ENCODE peak calls at places on chromosomes 3 and 15, in nine cellular contexts. One of them, this sample, is unnamed.

GRCh38 chr3:9770276-9770812 is 597 bp upstream of the CAMK1 start:
- DNase-seq in breast epithelium: peak; percentile 77
- DNase-seq in IMR-90: no peak
- DNase-seq in lung: peak; percentile 86
- DNase-seq in spleen: no peak
- DNase-seq in mesendoderm: no peak
- DNase-seq in LNCaP clone FGC: peak; percentile 69
- DNase-seq in Karpas-422: no peak
- DNase-seq in heart right ventricle: peak; percentile 92
- DNase-seq in this sample: peak; percentile 98

GRCh38 chr15:93982226-93982641 is 249.1 kb upstream of the MCTP2 start:
- DNase-seq in breast epithelium: no peak
- DNase-seq in IMR-90: no peak
- DNase-seq in lung: no peak
- DNase-seq in spleen: no peak
- DNase-seq in mesendoderm: no peak
- DNase-seq in LNCaP clone FGC: no peak
- DNase-seq in Karpas-422: no peak
- DNase-seq in heart right ventricle: peak; percentile 25
- DNase-seq in this sample: no peak

GRCh38 chr3:169891886-169892285 is 19.5 kb upstream of the SAMD7 start:
- DNase-seq in breast epithelium: no peak
- DNase-seq in IMR-90: no peak
- DNase-seq in lung: no peak
- DNase-seq in spleen: no peak
- DNase-seq in mesendoderm: no peak
- DNase-seq in LNCaP clone FGC: no peak
- DNase-seq in Karpas-422: no peak
- DNase-seq in heart right ventricle: no peak
- DNase-seq in this sample: no peak

GRCh38 chr15:81880314-81880713 is 165.5 kb downstream of the MEX3B start:
- DNase-seq in breast epithelium: no peak
- DNase-seq in IMR-90: no peak
- DNase-seq in lung: no peak
- DNase-seq in spleen: no peak
- DNase-seq in mesendoderm: no peak
- DNase-seq in LNCaP clone FGC: no peak
- DNase-seq in Karpas-422: peak; percentile 63
- DNase-seq in heart right ventricle: no peak
- DNase-seq in this sample: no peak

GRCh38 chr15:26294062-26294689 is 431.0 kb upstream of the ATP10A start:
- DNase-seq in breast epithelium: no peak
- DNase-seq in IMR-90: no peak
- DNase-seq in lung: no peak
- DNase-seq in spleen: no peak
- DNase-seq in mesendoderm: peak; percentile 85
- DNase-seq in LNCaP clone FGC: no peak
- DNase-seq in Karpas-422: no peak
- DNase-seq in heart right ventricle: peak; percentile 19
- DNase-seq in this sample: no peak

GRCh38 chr3:185929192-185930151 is 8.3 kb downstream of the TRA2B start:
- DNase-seq in breast epithelium: no peak
- DNase-seq in IMR-90: peak; percentile 61
- DNase-seq in lung: no peak
- DNase-seq in spleen: no peak
- DNase-seq in mesendoderm: peak; percentile 31
- DNase-seq in LNCaP clone FGC: no peak
- DNase-seq in Karpas-422: peak; percentile 41
- DNase-seq in heart right ventricle: no peak
- DNase-seq in this sample: no peak

GRCh38 chr3:195238626-195239118 is 32.3 kb downstream of the XXYLT1 start:
- DNase-seq in breast epithelium: peak; percentile 27
- DNase-seq in IMR-90: peak; percentile 50
- DNase-seq in lung: peak; percentile 32
- DNase-seq in spleen: peak; percentile 63
- DNase-seq in mesendoderm: no peak
- DNase-seq in LNCaP clone FGC: no peak
- DNase-seq in Karpas-422: no peak
- DNase-seq in heart right ventricle: no peak
- DNase-seq in this sample: no peak

GRCh38 chr3:146503459-146504202 is 34.3 kb upstream of the PLSCR2 start:
- DNase-seq in breast epithelium: no peak
- DNase-seq in IMR-90: peak; percentile 95
- DNase-seq in lung: no peak
- DNase-seq in spleen: no peak
- DNase-seq in mesendoderm: peak; percentile 71
- DNase-seq in LNCaP clone FGC: peak; percentile 28
- DNase-seq in Karpas-422: peak; percentile 63
- DNase-seq in heart right ventricle: no peak
- DNase-seq in this sample: peak; percentile 22

GRCh38 chr3:14680716-14681115 is 5.8 kb downstream of the C3orf20 start:
- DNase-seq in breast epithelium: no peak
- DNase-seq in IMR-90: peak; percentile 18
- DNase-seq in lung: no peak
- DNase-seq in spleen: no peak
- DNase-seq in mesendoderm: no peak
- DNase-seq in LNCaP clone FGC: no peak
- DNase-seq in Karpas-422: no peak
- DNase-seq in heart right ventricle: no peak
- DNase-seq in this sample: no peak

GRCh38 chr3:30632065-30632464 is 25.7 kb downstream of the TGFBR2 start:
- DNase-seq in breast epithelium: no peak
- DNase-seq in IMR-90: no peak
- DNase-seq in lung: no peak
- DNase-seq in spleen: no peak
- DNase-seq in mesendoderm: no peak
- DNase-seq in LNCaP clone FGC: no peak
- DNase-seq in Karpas-422: no peak
- DNase-seq in heart right ventricle: no peak
- DNase-seq in this sample: no peak

GRCh38 chr3:169215953-169216352 is 447.6 kb downstream of the MECOM start:
- DNase-seq in breast epithelium: no peak
- DNase-seq in IMR-90: no peak
- DNase-seq in lung: no peak
- DNase-seq in spleen: no peak
- DNase-seq in mesendoderm: no peak
- DNase-seq in LNCaP clone FGC: no peak
- DNase-seq in Karpas-422: no peak
- DNase-seq in heart right ventricle: no peak
- DNase-seq in this sample: no peak

GRCh38 chr3:35592589-35593295 is 46.6 kb upstream of the ARPP21 start:
- DNase-seq in breast epithelium: no peak
- DNase-seq in IMR-90: no peak
- DNase-seq in lung: no peak
- DNase-seq in spleen: no peak
- DNase-seq in mesendoderm: no peak
- DNase-seq in LNCaP clone FGC: no peak
- DNase-seq in Karpas-422: no peak
- DNase-seq in heart right ventricle: no peak
- DNase-seq in this sample: no peak

GRCh38 chr3:66898155-66898554 is 100.0 kb upstream of the KBTBD8 start:
- DNase-seq in breast epithelium: no peak
- DNase-seq in IMR-90: no peak
- DNase-seq in lung: no peak
- DNase-seq in spleen: no peak
- DNase-seq in mesendoderm: peak; percentile 11
- DNase-seq in LNCaP clone FGC: no peak
- DNase-seq in Karpas-422: peak; percentile 62
- DNase-seq in heart right ventricle: no peak
- DNase-seq in this sample: no peak

GRCh38 chr15:69885182-69886041 is 212.3 kb downstream of the TLE3 start:
- DNase-seq in breast epithelium: no peak
- DNase-seq in IMR-90: no peak
- DNase-seq in lung: no peak
- DNase-seq in spleen: no peak
- DNase-seq in mesendoderm: peak; percentile 78
- DNase-seq in LNCaP clone FGC: no peak
- DNase-seq in Karpas-422: no peak
- DNase-seq in heart right ventricle: no peak
- DNase-seq in this sample: no peak

GRCh38 chr3:53350652-53351051 is 3.3 kb upstream of the DCP1A start:
- DNase-seq in breast epithelium: no peak
- DNase-seq in IMR-90: peak; percentile 18
- DNase-seq in lung: no peak
- DNase-seq in spleen: no peak
- DNase-seq in mesendoderm: peak; percentile 83
- DNase-seq in LNCaP clone FGC: peak; percentile 77
- DNase-seq in Karpas-422: peak; percentile 75
- DNase-seq in heart right ventricle: no peak
- DNase-seq in this sample: no peak

GRCh38 chr3:125684199-125684598 is 88.9 kb upstream of the OSBPL11 start:
- DNase-seq in breast epithelium: no peak
- DNase-seq in IMR-90: peak; percentile 12
- DNase-seq in lung: peak; percentile 37
- DNase-seq in spleen: no peak
- DNase-seq in mesendoderm: peak; percentile 76
- DNase-seq in LNCaP clone FGC: no peak
- DNase-seq in Karpas-422: peak; percentile 74
- DNase-seq in heart right ventricle: no peak
- DNase-seq in this sample: no peak

DNA sequence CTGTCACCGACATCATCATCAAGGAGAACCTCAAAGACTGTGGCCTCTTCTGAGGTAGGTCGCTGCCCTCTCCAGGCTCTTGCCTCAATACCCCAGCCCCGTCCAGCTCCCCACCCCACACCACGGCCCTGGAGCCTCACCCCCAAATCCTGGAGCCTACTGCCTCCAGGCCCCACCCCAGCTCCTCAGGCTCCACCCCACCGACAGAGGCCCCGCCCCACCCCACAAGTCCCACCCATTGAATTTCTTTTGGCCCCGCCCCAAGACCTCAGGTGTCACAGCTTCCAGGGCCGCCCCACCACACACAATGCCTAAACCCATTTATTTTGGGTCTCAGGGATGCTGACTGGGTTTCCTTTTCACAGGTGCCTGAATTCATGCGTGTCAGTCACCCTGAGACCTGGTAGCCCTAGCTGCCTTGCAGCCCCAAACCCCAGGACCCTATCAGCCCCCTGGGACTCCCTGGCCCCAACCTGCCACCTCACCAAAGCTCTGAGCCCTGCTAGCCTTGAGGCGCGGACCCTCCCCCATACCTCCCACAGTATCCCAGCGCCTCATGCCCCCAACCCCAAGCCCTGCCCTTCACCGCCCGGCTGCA is 3.6 kb downstream of the GNAT1 start:
- DNase-seq in breast epithelium: no peak
- DNase-seq in IMR-90: no peak
- DNase-seq in lung: no peak
- DNase-seq in spleen: no peak
- DNase-seq in mesendoderm: peak; percentile 59
- DNase-seq in LNCaP clone FGC: no peak
- DNase-seq in Karpas-422: peak; percentile 74
- DNase-seq in heart right ventricle: no peak
- DNase-seq in this sample: peak; percentile 76
- H3K4me3 ChIP-seq in breast epithelium: no peak overlapping the region
- H3K4me3 ChIP-seq in IMR-90: peak overlapping the region; percentile 1
- H3K4me3 ChIP-seq in lung: no peak overlapping the region
- H3K4me3 ChIP-seq in spleen: peak overlapping the region; percentile 39
- H3K4me3 ChIP-seq in mesendoderm: no peak overlapping the region
- H3K4me3 ChIP-seq in LNCaP clone FGC: no peak overlapping the region
- H3K4me3 ChIP-seq in Karpas-422: no peak overlapping the region
- H3K4me3 ChIP-seq in heart right ventricle: no peak overlapping the region
- H3K4me3 ChIP-seq in this sample: peak overlapping the region; percentile 14

GRCh38 chr15:30992465-30992864 is 1.0 kb upstream of the MTMR10 start:
- DNase-seq in breast epithelium: no peak
- DNase-seq in IMR-90: no peak
- DNase-seq in lung: peak; percentile 58
- DNase-seq in spleen: no peak
- DNase-seq in mesendoderm: peak; percentile 38
- DNase-seq in LNCaP clone FGC: no peak
- DNase-seq in Karpas-422: peak; percentile 43
- DNase-seq in heart right ventricle: no peak
- DNase-seq in this sample: no peak
- H3K4me3 ChIP-seq in breast epithelium: no peak overlapping the region
- H3K4me3 ChIP-seq in IMR-90: no peak overlapping the region
- H3K4me3 ChIP-seq in lung: no peak overlapping the region
- H3K4me3 ChIP-seq in spleen: peak overlapping the region; percentile 93
- H3K4me3 ChIP-seq in mesendoderm: no peak overlapping the region
- H3K4me3 ChIP-seq in LNCaP clone FGC: peak overlapping the region; percentile 94
- H3K4me3 ChIP-seq in Karpas-422: peak overlapping the region; percentile 84
- H3K4me3 ChIP-seq in heart right ventricle: peak overlapping the region; percentile 79
- H3K4me3 ChIP-seq in this sample: peak overlapping the region; percentile 93

DNA sequence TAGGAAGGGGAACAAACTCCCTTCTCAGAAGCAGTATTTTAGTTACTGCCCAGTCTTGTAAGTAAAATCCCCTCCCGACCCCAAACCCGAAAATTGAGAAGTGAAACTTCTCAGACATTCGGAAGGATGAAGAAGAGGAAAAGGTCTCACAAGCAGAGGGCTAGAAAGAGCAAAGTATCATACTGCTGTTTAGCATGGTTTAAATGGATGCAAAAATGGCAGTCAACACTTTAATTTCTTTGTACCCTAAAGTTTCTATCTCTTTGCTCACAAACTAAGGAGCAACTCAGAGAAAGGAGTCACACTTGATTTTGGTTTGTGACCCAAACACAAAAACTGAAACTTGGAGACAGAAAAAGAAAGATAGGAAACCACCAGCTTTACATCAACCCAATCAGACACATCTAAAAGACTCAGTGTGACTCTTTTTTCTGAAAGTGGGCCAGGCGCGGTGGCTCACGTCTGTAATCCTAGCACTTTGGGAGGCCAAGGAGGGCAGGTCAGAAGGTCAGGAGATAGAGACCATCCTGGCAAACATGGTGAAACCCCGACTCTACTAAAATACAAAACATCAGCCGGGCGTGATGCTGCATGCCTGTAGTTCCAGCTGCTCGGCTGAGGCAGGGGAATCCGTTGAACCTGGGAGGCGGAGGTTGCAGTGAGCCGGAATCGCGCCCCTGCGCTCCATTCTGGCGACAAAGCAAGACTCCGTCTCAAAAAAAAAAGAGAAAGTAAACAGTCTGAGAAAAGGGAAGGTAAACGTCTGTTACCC is 63.2 kb upstream of the ATP11B start:
- DNase-seq in breast epithelium: no peak
- DNase-seq in IMR-90: no peak
- DNase-seq in lung: no peak
- DNase-seq in spleen: no peak
- DNase-seq in mesendoderm: no peak
- DNase-seq in LNCaP clone FGC: no peak
- DNase-seq in Karpas-422: peak; percentile 72
- DNase-seq in heart right ventricle: no peak
- DNase-seq in this sample: no peak
- H3K4me3 ChIP-seq in breast epithelium: no peak overlapping the region
- H3K4me3 ChIP-seq in IMR-90: no peak overlapping the region
- H3K4me3 ChIP-seq in lung: no peak overlapping the region
- H3K4me3 ChIP-seq in spleen: peak overlapping the region; percentile 48
- H3K4me3 ChIP-seq in mesendoderm: no peak overlapping the region
- H3K4me3 ChIP-seq in LNCaP clone FGC: no peak overlapping the region
- H3K4me3 ChIP-seq in Karpas-422: peak overlapping the region; percentile 57
- H3K4me3 ChIP-seq in heart right ventricle: no peak overlapping the region
- H3K4me3 ChIP-seq in this sample: no peak overlapping the region

DNA sequence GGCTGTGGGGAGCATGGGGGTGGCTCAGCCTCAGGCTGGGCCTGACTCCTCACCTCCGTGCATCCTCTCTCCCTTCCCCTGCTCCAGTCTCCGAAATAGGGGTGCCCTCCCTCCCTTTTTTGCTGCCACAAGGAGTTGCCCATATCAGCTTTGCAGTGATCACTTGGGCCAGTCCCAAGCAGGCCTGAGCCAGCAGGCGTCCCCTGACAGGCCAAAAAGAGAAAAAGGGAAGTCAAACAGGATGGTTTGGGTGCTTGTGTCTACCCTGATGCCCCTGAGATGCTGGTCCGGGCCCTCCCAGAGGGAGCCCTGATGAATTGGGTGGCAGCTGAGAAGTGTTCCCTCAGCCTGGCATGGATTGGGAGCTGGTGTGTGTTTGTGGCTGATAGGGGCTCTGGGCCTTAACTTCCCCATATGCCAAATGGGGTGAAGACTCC is 1.4 kb downstream of the FBLN2 start:
- DNase-seq in breast epithelium: no peak
- DNase-seq in IMR-90: no peak
- DNase-seq in lung: no peak
- DNase-seq in spleen: no peak
- DNase-seq in mesendoderm: no peak
- DNase-seq in LNCaP clone FGC: no peak
- DNase-seq in Karpas-422: no peak
- DNase-seq in heart right ventricle: no peak
- DNase-seq in this sample: no peak
- H3K4me3 ChIP-seq in breast epithelium: peak overlapping the region; percentile 64
- H3K4me3 ChIP-seq in IMR-90: no peak overlapping the region
- H3K4me3 ChIP-seq in lung: no peak overlapping the region
- H3K4me3 ChIP-seq in spleen: peak overlapping the region; percentile 70
- H3K4me3 ChIP-seq in mesendoderm: no peak overlapping the region
- H3K4me3 ChIP-seq in LNCaP clone FGC: no peak overlapping the region
- H3K4me3 ChIP-seq in Karpas-422: no peak overlapping the region
- H3K4me3 ChIP-seq in heart right ventricle: peak overlapping the region; percentile 55
- H3K4me3 ChIP-seq in this sample: no peak overlapping the region

This sample was measured in pancreas.